ENCODE peak calls at places on chromosomes 2 and 18, in five cellular contexts. T, H, I, R and G are unnamed samples.

GRCh38 chr18:37429768-37430167 is 135.8 kb downstream of the CELF4 start:
- DNase-seq in T (no peak), R (no peak), H (no peak), I (no peak), G (peak; percentile 27)

GRCh38 chr2:232882085-232882484 is 12.0 kb downstream of the SNORC start:
- DNase-seq in T (no peak), R (peak; percentile 40), I (no peak), H (no peak), G (no peak)

GRCh38 chr2:207727256-207727655 is 15.8 kb downstream of the CCNYL1 start:
- DNase-seq in I (no peak), H (no peak), R (no peak), T (no peak), G (no peak)

GRCh38 chr2:20065885-20066602 is 14.6 kb upstream of the LAPTM4A start:
- DNase-seq in I (no peak), R (no peak), H (peak; percentile 62), T (no peak), G (no peak)

GRCh38 chr2:120993661-120994060 is 258.0 kb downstream of the GLI2 start:
- DNase-seq in H (peak; percentile 35), I (no peak), T (no peak), R (no peak), G (no peak)

GRCh38 chr2:72111061-72111460 is 36.6 kb downstream of the CYP26B1 start:
- DNase-seq in R (no peak), H (no peak), T (no peak), I (no peak), G (no peak)

GRCh38 chr2:168434164-168434563 is 21.9 kb upstream of the CERS6 start:
- DNase-seq in I (no peak), H (no peak), T (no peak), R (no peak), G (no peak)

GRCh38 chr2:71696381-71696780 is 243.0 kb downstream of the DYSF start:
- DNase-seq in T (no peak), H (no peak), R (no peak), I (no peak), G (no peak)

GRCh38 chr2:134454426-134454825 is 200.6 kb downstream of the MGAT5 start:
- DNase-seq in R (no peak), H (no peak), I (no peak), T (no peak), G (no peak)

GRCh38 chr2:48589170-48589767 is 28.4 kb upstream of the GTF2A1L start:
- DNase-seq in T (no peak), I (no peak), H (no peak), R (no peak), G (peak; percentile 28)

GRCh38 chr18:52992041-52992440 is 652.0 kb downstream of the DCC start:
- DNase-seq in I (no peak), H (no peak), T (no peak), R (no peak), G (no peak)

GRCh38 chr2:64019083-64019974 is at the start of gene VPS54:
- DNase-seq in I (peak; percentile 40), R (peak; percentile 73), T (peak; percentile 50), H (peak; percentile 66), G (peak; percentile 33)

GRCh38 chr18:2302628-2303516 is 268.4 kb downstream of the METTL4 start:
- DNase-seq in R (no peak), H (peak; percentile 60), I (no peak), T (no peak), G (peak; percentile 68)

GRCh38 chr18:22913861-22914260 is 19.3 kb upstream of the RBBP8 start:
- DNase-seq in H (no peak), T (no peak), R (no peak), I (no peak), G (peak; percentile 85)

GRCh38 chr2:172096661-172097547 is 5.8 kb downstream of the DLX2 start:
- DNase-seq in I (no peak), T (no peak), R (no peak), H (peak; percentile 87), G (no peak)

GRCh38 chr2:172097557-172098131 is 5.1 kb downstream of the DLX2 start:
- DNase-seq in I (no peak), H (no peak), R (no peak), T (no peak), G (no peak)

GRCh38 chr2:172099472-172100079 is 3.1 kb downstream of the DLX2 start:
- DNase-seq in H (no peak), R (no peak), I (no peak), T (no peak), G (no peak)

GRCh38 chr2:172098650-172099471 is 3.8 kb downstream of the DLX2 start:
- DNase-seq in I (no peak), R (no peak), H (peak; percentile 94), T (no peak), G (no peak)

GRCh38 chr2:172098287-172098649 is 4.4 kb downstream of the DLX2 start:
- DNase-seq in R (no peak), H (no peak), I (no peak), T (no peak), G (no peak)
- H3K27me3 ChIP-seq in R (peaks cover 96% of the 10 kb centered on the region), H (no peaks in the 10 kb centered on the region), I (peaks cover 99% of the 10 kb centered on the region), T (peaks cover 86% of the 10 kb centered on the region), G (no peaks in the 10 kb centered on the region)

GRCh38 chr2:181459646-181460045 is 2.5 kb downstream of the ITGA4 start:
- DNase-seq in H (no peak), T (no peak), R (no peak), I (no peak), G (no peak)
- H3K27me3 ChIP-seq in H (no peaks in the 10 kb centered on the region), T (no peaks in the 10 kb centered on the region), R (no peaks in the 10 kb centered on the region), I (no peaks in the 10 kb centered on the region), G (no peaks in the 10 kb centered on the region)

GRCh38 chr2:102891261-102891660 is 129.4 kb downstream of the TMEM182 start:
- DNase-seq in R (no peak), H (no peak), I (no peak), T (no peak), G (no peak)
- H3K27me3 ChIP-seq in R (no peaks in the 10 kb centered on the region), H (no peaks in the 10 kb centered on the region), I (no peaks in the 10 kb centered on the region), T (no peaks in the 10 kb centered on the region), G (no peaks in the 10 kb centered on the region)

GRCh38 chr2:23794234-23794633 is 132.7 kb downstream of the ATAD2B start:
- DNase-seq in T (no peak), I (no peak), R (no peak), H (no peak), G (no peak)

GRCh38 chr2:23788100-23788499 is 138.8 kb downstream of the ATAD2B start:
- DNase-seq in I (no peak), T (no peak), R (no peak), H (no peak), G (no peak)

GRCh38 chr2:23789012-23789411 is 137.9 kb downstream of the ATAD2B start:
- DNase-seq in H (no peak), T (no peak), R (no peak), I (no peak), G (no peak)

GRCh38 chr2:23791030-23791429 is 135.9 kb downstream of the ATAD2B start:
- DNase-seq in I (no peak), T (no peak), H (no peak), R (no peak), G (no peak)
- H3K27me3 ChIP-seq in I (no peaks in the 10 kb centered on the region), T (no peaks in the 10 kb centered on the region), H (no peaks in the 10 kb centered on the region), R (no peaks in the 10 kb centered on the region), G (no peaks in the 10 kb centered on the region)

GRCh38 chr2:113032737-113033136 is 19.9 kb downstream of the IL36B start:
- DNase-seq in H (no peak), R (no peak), T (no peak), I (no peak), G (no peak)
- H3K27me3 ChIP-seq in H (peaks cover 6% of the 10 kb centered on the region), R (no peaks in the 10 kb centered on the region), T (no peaks in the 10 kb centered on the region), I (peaks cover 6% of the 10 kb centered on the region), G (peaks cover 55% of the 10 kb centered on the region)

GRCh38 chr2:242056026-242056425 is 186.5 kb downstream of the RTP5 start:
- DNase-seq in T (no peak), R (no peak), H (no peak), I (no peak), G (no peak)
- H3K27me3 ChIP-seq in T (no peaks in the 10 kb centered on the region), R (no peaks in the 10 kb centered on the region), H (peaks cover 7% of the 10 kb centered on the region), I (no peaks in the 10 kb centered on the region), G (peaks cover 10% of the 10 kb centered on the region)

DNA sequence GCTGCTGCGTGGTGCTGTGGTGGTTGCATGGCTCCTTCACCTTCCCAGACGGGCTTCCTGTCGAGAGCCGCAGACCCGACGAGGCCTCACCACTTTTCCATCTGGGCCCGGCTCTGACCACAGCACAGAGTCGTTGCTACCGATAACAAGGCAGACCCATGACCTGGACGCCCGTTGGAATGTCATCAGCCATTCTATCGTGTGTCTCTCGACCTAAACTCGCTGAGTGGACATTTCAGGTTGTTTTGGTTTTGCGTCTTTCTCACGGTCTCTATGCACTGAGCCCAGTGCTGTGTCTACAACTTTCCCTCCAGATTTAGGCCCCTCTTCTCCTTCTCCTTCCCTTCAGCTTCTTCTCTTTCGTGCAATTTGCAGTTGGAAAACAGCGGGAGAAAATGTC is 204.7 kb upstream of the TPO start:
- DNase-seq in R (no peak), T (no peak), I (no peak), H (no peak), G (no peak)
- H3K27me3 ChIP-seq in R (no peaks in the 10 kb centered on the region), T (no peaks in the 10 kb centered on the region), I (no peaks in the 10 kb centered on the region), H (no peaks in the 10 kb centered on the region), G (no peaks in the 10 kb centered on the region)

DNA sequence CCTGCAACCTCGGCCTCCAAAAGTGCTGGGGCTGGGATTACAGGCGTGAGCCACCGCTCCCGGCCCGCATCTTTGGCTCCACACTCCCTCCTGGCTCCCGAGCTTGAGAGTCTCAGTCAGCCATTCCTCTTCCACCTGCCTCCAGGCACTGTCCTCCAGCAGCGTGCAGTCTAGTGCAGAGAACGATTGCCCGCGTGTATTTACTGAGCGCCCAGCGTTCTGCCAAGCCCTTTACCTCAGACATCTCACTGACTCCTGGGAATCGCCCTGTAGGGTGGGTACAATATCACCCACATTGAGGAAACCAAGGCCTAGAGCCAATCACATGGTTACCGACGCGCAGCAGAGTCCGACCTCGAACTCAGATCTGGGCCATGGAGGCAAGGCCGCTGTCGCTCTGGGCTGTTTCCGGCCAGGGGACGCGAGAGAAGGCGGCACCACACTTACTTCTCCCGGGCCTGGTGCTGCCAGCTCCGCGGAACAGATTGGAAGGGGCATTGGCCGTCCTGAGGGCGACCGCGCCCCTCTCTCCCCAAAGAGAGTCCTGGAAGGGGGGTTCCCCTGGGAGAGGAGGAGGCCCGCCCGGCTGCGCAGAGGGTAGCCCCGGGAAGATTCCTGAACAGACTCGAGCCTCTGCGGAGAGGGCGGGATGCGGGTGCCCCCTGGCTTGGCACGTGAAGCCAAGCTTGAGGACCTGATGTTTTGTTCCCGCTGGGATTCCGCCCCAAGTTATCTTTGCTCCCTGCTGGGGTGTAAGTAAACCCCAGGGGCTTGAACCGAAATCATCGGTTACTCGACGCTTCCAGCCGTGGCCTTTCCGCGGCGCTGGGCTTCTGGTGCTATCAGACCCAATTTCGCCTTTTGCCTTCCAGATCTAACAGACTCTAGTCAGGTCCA is 5.2 kb upstream of the DLX2 start:
- DNase-seq in R (no peak), I (no peak), T (no peak), H (no peak), G (no peak)
- H3K27me3 ChIP-seq in R (peaks cover 62% of the 10 kb centered on the region), I (peaks cover 70% of the 10 kb centered on the region), T (peaks cover 41% of the 10 kb centered on the region), H (no peaks in the 10 kb centered on the region), G (no peaks in the 10 kb centered on the region)